ENCODE peak calls at places on chromosomes 16 and 17, in four cellular contexts. Y, M, S and D are unnamed samples.

GRCh38 chr17:62994931-62995330 is 28.9 kb downstream of the TANC2 start:
- DNase-seq in Y (peak; percentile 13), M (peak; percentile 15), S (no peak), D (no peak)

GRCh38 chr16:55171241-55171640 is 152.8 kb upstream of the IRX6 start:
- DNase-seq in Y (no peak), M (no peak), S (no peak), D (no peak)

GRCh38 chr17:78759203-78759968 is 22.7 kb downstream of the CYTH1 start:
- DNase-seq in Y (no peak), M (peak; percentile 43), S (no peak), D (no peak)

GRCh38 chr16:72876221-72876620 is 171.7 kb downstream of the ZFHX3 start:
- DNase-seq in Y (peak; percentile 75), M (peak; percentile 94), S (peak; percentile 40), D (no peak)

GRCh38 chr16:31083081-31083480 is 5.7 kb downstream of the PRSS53 start:
- DNase-seq in Y (no peak), M (no peak), S (no peak), D (no peak)

GRCh38 chr16:53714080-53715050 is 10.4 kb downstream of the FTO start:
- DNase-seq in Y (peak; percentile 82), M (no peak), S (no peak), D (no peak)

GRCh38 chr17:41008811-41009210 is at the start of gene KRTAP3-1:
- DNase-seq in Y (no peak), M (no peak), S (no peak), D (no peak)

GRCh38 chr17:59513934-59514841 is 51.2 kb upstream of the DHX40 start:
- DNase-seq in Y (peak; percentile 66), M (peak; percentile 45), S (no peak), D (peak; percentile 83)

GRCh38 chr17:64278614-64279013 is 15.6 kb upstream of the TEX2 start:
- DNase-seq in Y (peak; percentile 48), M (peak; percentile 71), S (no peak), D (peak; percentile 45)

GRCh38 chr17:66625321-66625767 is 209.6 kb upstream of the CACNG5 start:
- DNase-seq in Y (peak; percentile 41), M (peak; percentile 49), S (no peak), D (peak; percentile 85)

GRCh38 chr16:85110105-85110504 is 2.2 kb downstream of the CIBAR2 start:
- DNase-seq in Y (no peak), M (no peak), S (no peak), D (no peak)

GRCh38 chr16:626787-627457 is 3.9 kb upstream of the WFIKKN1 start:
- DNase-seq in Y (peak; percentile 94), M (peak; percentile 97), S (no peak), D (peak; percentile 92)

GRCh38 chr17:37438141-37438540 is 31.5 kb downstream of the TADA2A start:
- DNase-seq in Y (no peak), M (no peak), S (no peak), D (no peak)

GRCh38 chr16:2150418-2151187 is 2.2 kb downstream of the RAB26 start:
- DNase-seq in Y (no peak), M (peak; percentile 28), S (no peak), D (peak; percentile 66)

GRCh38 chr17:48646183-48647102 is 20.3 kb upstream of the HOXB9 start:
- DNase-seq in Y (peak; percentile 49), M (no peak), S (no peak), D (peak; percentile 80)

GRCh38 chr16:11556945-11557720 is 29.6 kb downstream of the LITAF start:
- DNase-seq in Y (no peak), M (no peak), S (no peak), D (no peak)

GRCh38 chr17:63142836-63143235 is 176.8 kb downstream of the TANC2 start:
- DNase-seq in Y (no peak), M (no peak), S (no peak), D (no peak)